ENCODE peak calls at places on chromosomes 6 and 20, in six cellular contexts. One of them, this sample, is unnamed.

GRCh38 chr20:19767070-19767469 is 9.0 kb downstream of the RIN2 start:
- DNase-seq in psoas muscle: no peak
- DNase-seq in esophagus squamous epithelium: no peak
- DNase-seq in right lobe of liver: no peak
- DNase-seq in heart right ventricle: no peak
- DNase-seq in brain microvascular endothelial cell: no peak
- DNase-seq in this sample: no peak

GRCh38 chr6:139064981-139065665 is 36.6 kb downstream of the ABRACL start:
- DNase-seq in psoas muscle: no peak
- DNase-seq in right lobe of liver: no peak
- DNase-seq in esophagus squamous epithelium: no peak
- DNase-seq in brain microvascular endothelial cell: no peak
- DNase-seq in heart right ventricle: no peak
- DNase-seq in this sample: no peak

GRCh38 chr20:709421-709820 is 33.8 kb upstream of the SCRT2 start:
- DNase-seq in psoas muscle: peak
- DNase-seq in esophagus squamous epithelium: no peak
- DNase-seq in heart right ventricle: peak
- DNase-seq in brain microvascular endothelial cell: no peak
- DNase-seq in right lobe of liver: peak
- DNase-seq in this sample: no peak

GRCh38 chr6:35668708-35669440 is 19.8 kb downstream of the FKBP5 start:
- DNase-seq in esophagus squamous epithelium: no peak
- DNase-seq in psoas muscle: no peak
- DNase-seq in brain microvascular endothelial cell: no peak
- DNase-seq in right lobe of liver: no peak
- DNase-seq in heart right ventricle: no peak
- DNase-seq in this sample: no peak

GRCh38 chr6:37551867-37552266 is 52.2 kb upstream of the CCDC167 start:
- DNase-seq in right lobe of liver: no peak
- DNase-seq in esophagus squamous epithelium: no peak
- DNase-seq in heart right ventricle: no peak
- DNase-seq in brain microvascular endothelial cell: no peak
- DNase-seq in psoas muscle: no peak
- DNase-seq in this sample: no peak

GRCh38 chr20:11247059-11247630 is 573.3 kb upstream of the JAG1 start:
- DNase-seq in heart right ventricle: no peak
- DNase-seq in brain microvascular endothelial cell: no peak
- DNase-seq in psoas muscle: no peak
- DNase-seq in right lobe of liver: no peak
- DNase-seq in esophagus squamous epithelium: no peak
- DNase-seq in this sample: no peak

GRCh38 chr6:75934643-75935472 is 137.6 kb downstream of the IMPG1 start:
- DNase-seq in psoas muscle: no peak
- DNase-seq in brain microvascular endothelial cell: peak
- DNase-seq in esophagus squamous epithelium: no peak
- DNase-seq in right lobe of liver: no peak
- DNase-seq in heart right ventricle: peak
- DNase-seq in this sample: peak

GRCh38 chr20:55586626-55587025 is 418.7 kb downstream of the CBLN4 start:
- DNase-seq in brain microvascular endothelial cell: no peak
- DNase-seq in psoas muscle: no peak
- DNase-seq in heart right ventricle: no peak
- DNase-seq in esophagus squamous epithelium: no peak
- DNase-seq in right lobe of liver: no peak
- DNase-seq in this sample: no peak

GRCh38 chr6:36314221-36315014 is 22.3 kb downstream of the BNIP5 start:
- DNase-seq in brain microvascular endothelial cell: no peak
- DNase-seq in right lobe of liver: no peak
- DNase-seq in esophagus squamous epithelium: no peak
- DNase-seq in psoas muscle: no peak
- DNase-seq in heart right ventricle: no peak
- DNase-seq in this sample: no peak

GRCh38 chr6:156016186-156016976 is 560.7 kb upstream of the NOX3 start:
- DNase-seq in brain microvascular endothelial cell: no peak
- DNase-seq in right lobe of liver: no peak
- DNase-seq in psoas muscle: no peak
- DNase-seq in esophagus squamous epithelium: no peak
- DNase-seq in heart right ventricle: no peak
- DNase-seq in this sample: no peak

GRCh38 chr6:108897371-108897770 is 49.1 kb downstream of the ARMC2 start:
- DNase-seq in esophagus squamous epithelium: no peak
- DNase-seq in heart right ventricle: peak
- DNase-seq in right lobe of liver: peak
- DNase-seq in brain microvascular endothelial cell: peak
- DNase-seq in psoas muscle: no peak
- DNase-seq in this sample: no peak

GRCh38 chr20:51164732-51165530 is 142.0 kb upstream of the KCNG1 start:
- DNase-seq in heart right ventricle: no peak
- DNase-seq in brain microvascular endothelial cell: no peak
- DNase-seq in psoas muscle: no peak
- DNase-seq in right lobe of liver: no peak
- DNase-seq in esophagus squamous epithelium: no peak
- DNase-seq in this sample: no peak

GRCh38 chr6:12602342-12602741 is 114.2 kb upstream of the PHACTR1 start:
- DNase-seq in psoas muscle: no peak
- DNase-seq in brain microvascular endothelial cell: no peak
- DNase-seq in esophagus squamous epithelium: no peak
- DNase-seq in heart right ventricle: no peak
- DNase-seq in right lobe of liver: no peak
- DNase-seq in this sample: no peak

GRCh38 chr6:92682999-92683398 is 736.4 kb downstream of the EPHA7 start:
- DNase-seq in heart right ventricle: no peak
- DNase-seq in psoas muscle: no peak
- DNase-seq in right lobe of liver: no peak
- DNase-seq in brain microvascular endothelial cell: no peak
- DNase-seq in esophagus squamous epithelium: no peak
- DNase-seq in this sample: no peak

GRCh38 chr6:7488494-7488893 is 53.0 kb upstream of the DSP start:
- DNase-seq in esophagus squamous epithelium: no peak
- DNase-seq in brain microvascular endothelial cell: no peak
- DNase-seq in heart right ventricle: no peak
- DNase-seq in right lobe of liver: no peak
- DNase-seq in psoas muscle: no peak
- DNase-seq in this sample: no peak

GRCh38 chr6:112258636-112259336 is 4.4 kb upstream of the LAMA4 start:
- DNase-seq in psoas muscle: no peak
- DNase-seq in esophagus squamous epithelium: no peak
- DNase-seq in brain microvascular endothelial cell: no peak
- DNase-seq in right lobe of liver: no peak
- DNase-seq in heart right ventricle: peak
- DNase-seq in this sample: no peak

GRCh38 chr6:26214826-26215199 is 127.6 kb downstream of the HFE start:
- DNase-seq in heart right ventricle: no peak
- DNase-seq in brain microvascular endothelial cell: no peak
- DNase-seq in esophagus squamous epithelium: no peak
- DNase-seq in right lobe of liver: no peak
- DNase-seq in psoas muscle: no peak
- DNase-seq in this sample: no peak
- H3K4me3 ChIP-seq in heart right ventricle: peak
- H3K4me3 ChIP-seq in brain microvascular endothelial cell: peak
- H3K4me3 ChIP-seq in esophagus squamous epithelium: no peak
- H3K4me3 ChIP-seq in right lobe of liver: no peak
- H3K4me3 ChIP-seq in psoas muscle: peak
- H3K4me3 ChIP-seq in this sample: peak

GRCh38 chr20:33686008-33686983 is at the start of gene E2F1:
- DNase-seq in psoas muscle: peak
- DNase-seq in heart right ventricle: peak
- DNase-seq in brain microvascular endothelial cell: peak
- DNase-seq in right lobe of liver: peak
- DNase-seq in esophagus squamous epithelium: peak
- DNase-seq in this sample: peak
- TF ChIP-seq CTCF in psoas muscle: peak
- TF ChIP-seq CTCF in heart right ventricle: peak
- TF ChIP-seq CTCF in brain microvascular endothelial cell: peak
- TF ChIP-seq CTCF in right lobe of liver: peak
- TF ChIP-seq CTCF in esophagus squamous epithelium: peak
- TF ChIP-seq CTCF in this sample: peak

DNA sequence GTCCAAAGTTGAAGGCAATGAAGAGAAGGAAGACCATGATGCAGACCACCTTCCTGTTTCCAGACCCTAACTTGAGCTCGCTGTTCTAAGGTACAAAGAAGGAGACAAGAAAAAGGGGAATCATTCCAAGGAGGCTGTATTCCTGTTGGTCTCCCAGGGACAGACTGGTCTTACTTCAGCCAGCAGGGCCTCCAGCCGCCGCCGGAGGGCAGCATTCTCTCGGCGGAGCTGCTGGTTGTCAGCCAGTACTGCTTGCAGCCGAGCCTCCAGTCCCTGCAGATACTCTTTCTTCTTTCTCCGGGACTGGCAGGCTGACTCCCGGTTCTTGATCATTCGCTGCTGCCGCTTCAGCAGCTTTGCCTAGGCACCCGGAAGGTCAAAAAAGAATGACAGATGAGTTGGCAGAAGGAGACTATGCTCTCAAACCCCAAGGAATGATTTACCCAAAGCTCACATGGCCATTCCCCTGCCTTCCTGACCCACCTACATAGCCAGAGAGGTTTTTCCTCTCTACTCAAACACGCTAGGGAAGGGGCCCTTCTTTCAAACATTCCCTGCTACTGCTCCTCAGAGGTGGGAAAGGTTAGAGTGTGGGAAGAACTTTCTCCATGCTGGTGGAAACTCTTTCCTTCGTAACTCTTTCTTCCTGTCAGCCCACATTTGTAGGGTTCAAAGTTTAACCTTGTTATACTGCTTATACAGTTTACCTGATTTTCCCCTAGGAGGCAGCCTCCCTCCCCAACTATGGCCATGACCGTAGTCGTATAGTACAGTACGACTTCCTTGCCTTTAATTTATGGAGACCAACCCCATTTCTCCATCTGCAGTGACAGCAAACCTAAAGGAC is 9.0 kb downstream of the ATF6B start:
- DNase-seq in heart right ventricle: peak
- DNase-seq in psoas muscle: peak
- DNase-seq in brain microvascular endothelial cell: peak
- DNase-seq in right lobe of liver: peak
- DNase-seq in esophagus squamous epithelium: peak
- DNase-seq in this sample: peak
- H3K4me3 ChIP-seq in heart right ventricle: no peak
- H3K4me3 ChIP-seq in psoas muscle: no peak
- H3K4me3 ChIP-seq in brain microvascular endothelial cell: no peak
- H3K4me3 ChIP-seq in right lobe of liver: peak
- H3K4me3 ChIP-seq in esophagus squamous epithelium: no peak
- H3K4me3 ChIP-seq in this sample: no peak

GRCh38 chr20:14948416-14948815 is 611.0 kb upstream of the FLRT3 start:
- DNase-seq in brain microvascular endothelial cell: no peak
- DNase-seq in psoas muscle: no peak
- DNase-seq in right lobe of liver: no peak
- DNase-seq in esophagus squamous epithelium: no peak
- DNase-seq in heart right ventricle: no peak
- DNase-seq in this sample: no peak
- TF ChIP-seq CTCF in brain microvascular endothelial cell: peak
- TF ChIP-seq CTCF in psoas muscle: no peak
- TF ChIP-seq CTCF in right lobe of liver: peak
- TF ChIP-seq CTCF in esophagus squamous epithelium: no peak
- TF ChIP-seq CTCF in heart right ventricle: no peak
- TF ChIP-seq CTCF in this sample: peak

GRCh38 chr6:40164345-40164755 is 230.1 kb upstream of the MOCS1 start:
- DNase-seq in brain microvascular endothelial cell: no peak
- DNase-seq in heart right ventricle: no peak
- DNase-seq in psoas muscle: peak
- DNase-seq in esophagus squamous epithelium: no peak
- DNase-seq in right lobe of liver: no peak
- DNase-seq in this sample: no peak

GRCh38 chr6:40162074-40162473 is 227.8 kb upstream of the MOCS1 start:
- DNase-seq in esophagus squamous epithelium: no peak
- DNase-seq in brain microvascular endothelial cell: no peak
- DNase-seq in psoas muscle: no peak
- DNase-seq in heart right ventricle: no peak
- DNase-seq in right lobe of liver: no peak
- DNase-seq in this sample: no peak

GRCh38 chr6:40166963-40167362 is 232.7 kb upstream of the MOCS1 start:
- DNase-seq in esophagus squamous epithelium: no peak
- DNase-seq in heart right ventricle: no peak
- DNase-seq in right lobe of liver: no peak
- DNase-seq in psoas muscle: no peak
- DNase-seq in brain microvascular endothelial cell: no peak
- DNase-seq in this sample: no peak

GRCh38 chr6:40165036-40165709 is 230.9 kb upstream of the MOCS1 start:
- DNase-seq in heart right ventricle: no peak
- DNase-seq in right lobe of liver: no peak
- DNase-seq in esophagus squamous epithelium: no peak
- DNase-seq in brain microvascular endothelial cell: no peak
- DNase-seq in psoas muscle: no peak
- DNase-seq in this sample: no peak

DNA sequence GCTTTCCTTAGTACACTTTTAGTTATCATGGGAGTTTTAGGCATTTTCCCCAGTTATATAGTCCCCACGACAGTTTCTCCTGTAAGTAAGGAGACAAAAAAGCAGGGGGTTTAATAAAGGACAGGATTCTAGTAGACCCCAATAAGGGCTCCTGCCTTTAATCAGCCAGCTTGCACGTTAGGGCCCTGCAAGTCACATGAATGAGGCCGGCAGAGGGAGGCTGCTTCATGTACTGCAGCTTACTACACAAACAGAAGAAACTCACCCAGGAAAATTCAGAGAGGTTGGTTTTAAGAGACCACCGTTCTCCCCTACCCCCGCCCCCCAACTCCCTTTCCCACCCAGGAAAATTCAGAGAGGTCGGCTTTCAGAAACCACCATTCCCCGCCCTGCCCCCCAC is 229.7 kb upstream of the MOCS1 start:
- DNase-seq in psoas muscle: no peak
- DNase-seq in esophagus squamous epithelium: no peak
- DNase-seq in brain microvascular endothelial cell: no peak
- DNase-seq in right lobe of liver: no peak
- DNase-seq in heart right ventricle: no peak
- DNase-seq in this sample: no peak
- H3K4me3 ChIP-seq in psoas muscle: no peak
- H3K4me3 ChIP-seq in esophagus squamous epithelium: no peak
- H3K4me3 ChIP-seq in brain microvascular endothelial cell: no peak
- H3K4me3 ChIP-seq in right lobe of liver: no peak
- H3K4me3 ChIP-seq in heart right ventricle: no peak
- H3K4me3 ChIP-seq in this sample: no peak